ENCODE peak calls at places on chromosomes 12 and 14, in nine cellular contexts. M is pancreas, C is right atrium auricular region, Y is GM23338, J is thoracic aorta, K is lung, G is left ventricle myocardium inferior, X is heart right ventricle, N is esophagus muscularis mucosa. Z is an unnamed sample.
A peak's percentile ranks its signal among the peaks of the same experiment; 100 is the strongest.

GRCh38 chr14:101193845-101194355 is 290.4 kb upstream of the RTL1 start:
- DNase-seq in C (no peak), K (no peak), G (no peak), N (no peak), M (no peak), J (no peak), X (no peak), Y (no peak), Z (no peak)

GRCh38 chr12:23133471-23133870 is 508.5 kb downstream of the ETNK1 start:
- DNase-seq in Y (no peak), X (no peak), C (no peak), N (no peak), J (no peak), M (no peak), G (no peak), K (no peak), Z (no peak)

GRCh38 chr14:88044129-88044727 is 39.3 kb downstream of the GPR65 start:
- DNase-seq in J (no peak), Y (no peak), X (no peak), K (no peak), N (no peak), C (no peak), M (no peak), G (no peak), Z (no peak)

GRCh38 chr14:28163261-28163660 is 603.3 kb upstream of the FOXG1 start:
- DNase-seq in K (no peak), C (no peak), J (no peak), G (no peak), M (no peak), N (no peak), Y (no peak), X (no peak), Z (no peak)

GRCh38 chr14:64074961-64075619 is 219.1 kb downstream of the ESR2 start:
- DNase-seq in X (no peak), Y (no peak), M (no peak), G (no peak), J (no peak), N (no peak), K (no peak), C (no peak), Z (no peak)

GRCh38 chr14:65286443-65286842 is 126.1 kb upstream of the FUT8 start:
- DNase-seq in C (no peak), Y (peak; percentile 38), M (no peak), J (no peak), N (no peak), K (no peak), X (no peak), G (no peak), Z (no peak)

GRCh38 chr12:29521951-29522350 is 24.5 kb upstream of the OVCH1 start:
- DNase-seq in N (no peak), G (no peak), K (no peak), J (no peak), Y (no peak), C (no peak), M (no peak), X (no peak), Z (no peak)

GRCh38 chr14:22650960-22651521 is 6.9 kb upstream of the OR6J1 start:
- DNase-seq in J (no peak), M (no peak), Y (no peak), C (no peak), K (no peak), G (no peak), X (no peak), N (no peak), Z (no peak)

DNA sequence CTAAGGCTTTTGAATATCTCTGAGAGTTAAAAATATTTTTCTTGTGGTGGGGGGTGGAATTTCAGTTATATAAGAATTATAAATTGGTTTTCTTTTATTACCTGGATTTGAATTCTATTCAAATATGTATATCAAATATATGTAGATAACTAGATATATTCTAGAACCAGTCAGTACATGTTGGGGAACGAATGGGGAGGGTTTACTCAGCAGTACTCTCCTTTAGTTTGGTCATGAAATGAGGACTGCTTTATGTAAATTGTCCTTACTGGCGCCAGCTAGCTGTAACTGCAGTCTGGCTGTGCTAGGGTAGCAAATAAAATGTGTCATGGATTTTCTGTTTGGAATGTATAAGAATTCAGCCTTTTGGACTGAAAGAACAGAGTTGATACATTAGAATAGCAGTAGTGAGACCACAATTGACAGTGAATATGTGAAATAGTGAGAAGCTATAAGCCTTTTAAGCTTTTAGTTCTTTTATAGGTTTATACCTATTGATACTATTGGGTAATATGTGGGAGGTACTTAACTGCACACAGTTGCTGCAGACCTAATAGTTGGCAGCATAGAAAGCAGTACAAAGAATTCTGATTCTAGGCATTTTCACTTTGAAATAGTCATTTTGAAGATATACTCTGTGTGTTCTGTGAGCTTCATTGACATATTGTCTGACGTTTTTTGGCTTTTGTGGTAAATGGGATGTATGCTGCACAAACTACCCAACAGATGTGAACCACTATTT is 29.0 kb downstream of the ATF7IP start:
- DNase-seq in G (no peak), Y (peak; percentile 79), J (no peak), K (no peak), M (no peak), C (no peak), X (peak; percentile 56), N (no peak), Z (no peak)
- TF ChIP-seq CTCF in G (peak; percentile 44), Y (no peak), J (peak; percentile 28), K (no peak), M (no peak), C (no peak), X (peak; percentile 29), N (peak; percentile 28), Z (peak; percentile 10)

GRCh38 chr12:25009511-25010092 is 60.7 kb upstream of the BCAT1 start:
- DNase-seq in C (no peak), K (no peak), Y (no peak), N (no peak), X (no peak), M (no peak), G (no peak), J (no peak), Z (no peak)

GRCh38 chr12:25004447-25004846 is 55.5 kb upstream of the BCAT1 start:
- DNase-seq in Y (no peak), M (no peak), N (no peak), G (no peak), X (no peak), C (no peak), K (no peak), J (no peak), Z (no peak)

GRCh38 chr12:25001311-25001710 is 52.4 kb upstream of the BCAT1 start:
- DNase-seq in C (no peak), M (no peak), J (no peak), X (no peak), G (no peak), K (no peak), Y (no peak), N (no peak), Z (no peak)

DNA sequence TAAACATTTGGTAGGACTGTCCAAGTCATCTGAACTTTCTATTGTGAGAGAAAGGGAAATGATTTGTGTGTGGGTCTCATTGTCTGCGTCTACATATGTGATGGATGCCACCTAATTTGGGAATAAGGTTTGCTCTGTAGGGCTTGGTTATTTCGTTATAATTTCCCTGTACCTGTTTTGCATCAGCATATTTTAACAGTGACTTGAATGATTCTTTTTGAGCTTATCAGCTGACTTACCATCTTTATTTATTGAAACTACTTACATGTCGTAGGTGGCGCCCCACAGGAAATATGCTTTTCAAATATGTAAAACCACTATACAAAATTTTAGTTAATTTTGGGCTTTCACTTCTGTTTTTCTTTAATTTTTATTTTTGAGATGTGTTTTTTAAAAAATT is 56.5 kb upstream of the BCAT1 start:
- DNase-seq in X (no peak), M (no peak), N (no peak), G (no peak), K (no peak), J (no peak), C (no peak), Y (no peak), Z (no peak)
- H3K4me1 ChIP-seq in X (no peaks in the 10 kb centered on the region), M (no peaks in the 10 kb centered on the region), N (no peaks in the 10 kb centered on the region), G (no peaks in the 10 kb centered on the region), K (no peaks in the 10 kb centered on the region), J (no peaks in the 10 kb centered on the region), C (no peaks in the 10 kb centered on the region), Y (no peaks in the 10 kb centered on the region), Z (no peaks in the 10 kb centered on the region)

DNA sequence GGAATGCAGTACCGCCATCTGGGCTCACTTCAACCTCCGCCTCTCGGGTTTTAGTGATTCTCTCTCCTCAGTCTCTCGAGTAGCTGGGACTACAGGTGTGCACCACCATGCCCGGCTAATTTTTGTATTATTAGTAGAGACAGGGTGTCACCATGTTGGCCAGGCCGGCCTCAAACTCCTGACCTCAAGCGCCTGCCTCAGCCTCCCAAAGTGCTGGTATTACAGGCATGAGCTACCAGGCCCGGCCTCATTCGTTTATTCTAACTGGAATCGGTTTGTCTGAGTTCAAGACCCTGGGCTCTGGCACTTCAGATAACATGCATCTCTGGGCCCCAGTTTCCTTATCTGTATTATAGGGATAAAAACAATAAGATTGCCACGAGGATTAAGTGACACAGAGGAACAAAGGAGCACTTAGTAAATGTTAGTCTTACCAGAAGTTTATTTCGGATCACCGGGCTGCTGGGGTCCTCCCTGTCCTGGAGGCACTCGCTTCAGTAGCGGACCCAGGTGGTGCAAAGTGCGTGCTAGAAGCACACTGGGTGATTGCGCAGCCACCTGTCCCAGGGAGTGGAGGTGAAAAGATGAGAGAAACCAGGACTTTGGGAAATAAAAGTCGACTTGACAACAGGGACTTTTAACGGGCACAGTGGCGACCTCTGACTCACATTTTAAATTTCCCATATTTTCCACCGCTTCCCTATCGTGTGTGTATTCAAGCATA is 37.5 kb downstream of the ACACB start:
- DNase-seq in J (no peak), K (no peak), N (no peak), C (no peak), X (no peak), Y (peak; percentile 66), G (no peak), M (no peak), Z (no peak)
- H3K4me3 ChIP-seq in J (peak overlapping the region; percentile 86), K (no peak overlapping the region), N (peak overlapping the region; percentile 66), C (peak overlapping the region; percentile 69), X (peak overlapping the region; percentile 72), Y (peak overlapping the region; percentile 73), G (peak overlapping the region; percentile 78), M (no peak overlapping the region), Z (peak overlapping the region; percentile 67)

GRCh38 chr12:42237853-42238239 is 202 bp downstream of the YAF2 start:
- DNase-seq in X (no peak), C (no peak), Y (no peak), M (no peak), J (no peak), N (no peak), G (no peak), K (no peak), Z (no peak)

GRCh38 chr12:42236017-42236416 is 2.0 kb downstream of the YAF2 start:
- DNase-seq in Y (no peak), C (no peak), J (no peak), G (no peak), N (no peak), X (no peak), K (no peak), M (no peak), Z (no peak)

GRCh38 chr12:42238240-42239140 is at the start of gene YAF2:
- DNase-seq in M (peak; percentile 93), Y (peak; percentile 87), J (peak; percentile 45), N (peak; percentile 97), K (peak; percentile 89), X (peak; percentile 90), G (peak; percentile 92), C (peak; percentile 91), Z (peak; percentile 93)

GRCh38 chr12:42235426-42235825 is 2.6 kb downstream of the YAF2 start:
- DNase-seq in X (peak; percentile 53), M (no peak), Y (no peak), J (no peak), C (no peak), N (no peak), G (no peak), K (peak; percentile 43), Z (peak; percentile 55)

DNA sequence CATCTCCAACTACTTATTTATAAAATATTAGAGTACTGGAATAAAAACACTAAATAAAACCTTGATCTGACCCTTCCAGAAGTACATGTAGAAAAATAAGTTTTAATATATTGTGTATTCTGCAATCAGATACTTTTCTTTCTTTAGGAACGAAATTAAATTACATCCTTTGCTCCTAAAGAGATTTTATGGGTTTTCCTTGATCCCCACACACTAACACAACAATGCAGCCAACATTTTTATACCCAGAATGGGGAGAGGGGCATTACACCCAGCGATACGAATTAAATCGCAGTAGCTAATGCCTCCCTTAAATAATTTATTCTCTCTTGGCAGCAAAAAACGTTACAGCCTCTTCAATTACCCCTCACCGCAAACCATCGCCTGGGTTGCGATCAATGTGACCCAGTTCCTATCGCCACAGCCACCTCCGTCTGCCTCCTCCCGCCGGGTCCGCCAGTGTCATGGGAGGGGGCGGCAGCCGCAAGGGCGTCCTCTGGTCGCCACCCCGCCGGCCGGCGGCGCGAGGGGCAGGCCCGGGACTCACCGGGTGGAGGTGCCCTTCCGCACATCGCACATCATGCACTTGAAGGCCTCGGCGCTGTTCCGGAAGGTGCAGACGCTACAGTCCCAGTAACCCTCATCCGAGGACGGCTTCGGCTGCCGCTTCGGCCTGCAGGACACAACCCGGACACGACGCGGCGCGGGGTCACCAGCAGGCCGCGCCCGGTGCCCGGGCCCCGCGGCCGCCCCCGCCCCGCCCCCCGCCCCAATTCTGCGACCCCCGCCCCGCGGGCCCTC is 796 bp downstream of the YAF2 start:
- DNase-seq in X (peak; percentile 68), G (peak; percentile 76), M (peak; percentile 84), N (no peak), Y (peak; percentile 89), J (peak; percentile 25), K (peak; percentile 78), C (peak; percentile 79), Z (peak; percentile 55)
- TF ChIP-seq CTCF in X (peak; percentile 57), G (peak; percentile 55), M (no peak), N (peak; percentile 63), Y (peak; percentile 51), J (peak; percentile 53), K (peak; percentile 29), C (no peak), Z (peak; percentile 40)

Z was measured in tibial artery.